ENCODE peak calls at places on chromosomes 3 and 15, in eight cellular contexts. S is A549; W is uterus; G is transverse colon; L is K562; E is upper lobe of right lung; X is CD8-positive, alpha-beta memory T cell; I is spleen. P is an unnamed sample. For H3K4me1, the result is how much of the 10 kb centered on the place peaks cover.

GRCh38 chr3:140170612-140171011 is 235.6 kb downstream of the CLSTN2 start:
- DNase-seq in G (no peak), W (no peak), L (no peak), S (no peak), X (no peak), E (no peak), I (no peak), P (no peak)

GRCh38 chr3:43218921-43219320 is 67.4 kb upstream of the SNRK start:
- DNase-seq in L (no peak), X (no peak), W (no peak), E (no peak), G (no peak), I (no peak), S (no peak), P (no peak)

GRCh38 chr3:119662604-119663377 is 2.4 kb upstream of the POPDC2 start:
- DNase-seq in I (no peak), L (no peak), X (no peak), E (no peak), S (no peak), G (no peak), W (no peak), P (no peak)

GRCh38 chr3:152121292-152121654 is 147.5 kb upstream of the MBNL1 start:
- DNase-seq in S (peak), X (no peak), E (no peak), I (no peak), W (no peak), L (no peak), G (no peak), P (no peak)

GRCh38 chr15:93656041-93656440 is 567.0 kb upstream of the RGMA start:
- DNase-seq in G (no peak), W (no peak), S (no peak), I (no peak), L (no peak), X (no peak), E (no peak), P (no peak)

GRCh38 chr15:89578146-89578545 is 2.9 kb downstream of the TICRR start:
- DNase-seq in I (no peak), L (no peak), S (no peak), G (no peak), W (no peak), E (no peak), X (no peak), P (no peak)

GRCh38 chr3:107416886-107417285 is 39.6 kb downstream of the CCDC54 start:
- DNase-seq in S (no peak), E (no peak), X (no peak), W (no peak), G (no peak), I (no peak), L (no peak), P (no peak)

GRCh38 chr3:72311425-72311824 is 526.5 kb upstream of the PROK2 start:
- DNase-seq in S (no peak), G (no peak), L (no peak), I (no peak), W (no peak), E (no peak), X (no peak), P (no peak)

GRCh38 chr15:69060744-69061143 is 46.2 kb downstream of the NOX5 start:
- DNase-seq in I (no peak), S (no peak), W (no peak), E (no peak), L (no peak), X (no peak), G (no peak), P (no peak)

GRCh38 chr3:138180375-138181029 is 5.8 kb upstream of the DBR1 start:
- DNase-seq in L (peak), E (no peak), G (peak), W (no peak), S (peak), X (no peak), I (no peak), P (no peak)

GRCh38 chr15:58321034-58321433 is 110.8 kb upstream of the LIPC start:
- DNase-seq in X (no peak), E (no peak), W (no peak), G (no peak), S (no peak), I (no peak), L (no peak), P (no peak)

GRCh38 chr15:40106203-40107161 is 2.2 kb downstream of the BMF start:
- DNase-seq in S (peak), X (no peak), W (peak), E (peak), G (peak), L (peak), I (peak), P (peak)

GRCh38 chr3:63961891-63962290 is 49.7 kb upstream of the SCAANT1 start:
- DNase-seq in L (peak), W (no peak), G (no peak), I (no peak), X (no peak), S (peak), E (no peak), P (no peak)

GRCh38 chr3:46479696-46480095 is 15.0 kb upstream of the LTF start:
- DNase-seq in S (no peak), X (no peak), L (no peak), E (no peak), W (no peak), I (no peak), G (no peak), P (no peak)

GRCh38 chr3:98763076-98763475 is at the start of gene ST3GAL6:
- DNase-seq in L (no peak), E (no peak), I (peak), X (no peak), W (peak), S (no peak), G (peak), P (peak)

GRCh38 chr3:27713435-27713880 is 8.7 kb downstream of the EOMES start:
- DNase-seq in L (no peak), E (no peak), G (no peak), S (no peak), W (no peak), X (no peak), I (peak), P (no peak)

GRCh38 chr3:7734456-7734855 is 767.2 kb upstream of the LMCD1 start:
- DNase-seq in X (no peak), E (no peak), G (no peak), S (no peak), L (no peak), I (no peak), W (no peak), P (no peak)

GRCh38 chr15:23690450-23690852 is 3.3 kb upstream of the NDN start:
- DNase-seq in L (peak), X (no peak), W (peak), G (peak), S (no peak), I (no peak), E (peak), P (no peak)

GRCh38 chr15:95262866-95263564 is 1031.7 kb downstream of the MCTP2 start:
- DNase-seq in I (no peak), E (no peak), W (no peak), X (no peak), S (no peak), L (no peak), G (no peak), P (no peak)

GRCh38 chr3:41961061-41961749 is 698 bp downstream of the ULK4 start:
- DNase-seq in W (peak), E (peak), I (peak), G (peak), L (peak), S (peak), X (peak), P (peak)

GRCh38 chr15:77181305-77182074 is 110.6 kb upstream of the TSPAN3 start:
- DNase-seq in E (no peak), L (no peak), S (no peak), W (no peak), X (no peak), I (peak), G (no peak), P (no peak)

GRCh38 chr15:50098576-50098975 is 20.5 kb downstream of the ATP8B4 start:
- DNase-seq in I (no peak), L (no peak), G (no peak), X (no peak), S (no peak), W (no peak), E (no peak), P (no peak)

GRCh38 chr3:187293514-187293870 is 2.0 kb upstream of the MASP1 start:
- DNase-seq in S (no peak), I (no peak), E (no peak), G (no peak), L (no peak), W (no peak), X (no peak), P (no peak)

GRCh38 chr3:19347701-19348100 is 199.4 kb downstream of the KCNH8 start:
- DNase-seq in I (no peak), S (no peak), E (no peak), X (no peak), G (no peak), L (no peak), W (no peak), P (no peak)

GRCh38 chr3:157113832-157114505 is 46.0 kb downstream of the CCNL1 start:
- DNase-seq in X (no peak), G (no peak), S (no peak), L (peak), E (no peak), I (no peak), W (no peak), P (no peak)

GRCh38 chr3:177764377-177764912 is 567.2 kb upstream of the TBL1XR1 start:
- DNase-seq in G (no peak), X (no peak), W (no peak), I (no peak), S (no peak), E (no peak), L (no peak), P (no peak)

GRCh38 chr3:73451276-73451973 is 173.3 kb downstream of the PDZRN3 start:
- DNase-seq in E (no peak), L (no peak), W (no peak), I (no peak), S (no peak), X (no peak), G (no peak), P (no peak)

GRCh38 chr15:22969512-22969911 is 10.7 kb downstream of the CYFIP1 start:
- DNase-seq in E (no peak), S (no peak), W (no peak), X (no peak), G (no peak), I (no peak), L (no peak), P (peak)

GRCh38 chr3:115671761-115672455 is 48.6 kb downstream of the GAP43 start:
- DNase-seq in L (no peak), G (no peak), S (no peak), I (no peak), W (no peak), X (no peak), E (no peak), P (no peak)

GRCh38 chr3:50450135-50450911 is 53.1 kb downstream of the CACNA2D2 start:
- DNase-seq in L (no peak), S (no peak), G (peak), X (peak), I (peak), W (peak), E (peak), P (peak)

GRCh38 chr3:24048843-24049242 is 103.8 kb downstream of the NR1D2 start:
- DNase-seq in W (no peak), I (no peak), L (no peak), E (no peak), S (no peak), X (no peak), G (no peak), P (no peak)

DNA sequence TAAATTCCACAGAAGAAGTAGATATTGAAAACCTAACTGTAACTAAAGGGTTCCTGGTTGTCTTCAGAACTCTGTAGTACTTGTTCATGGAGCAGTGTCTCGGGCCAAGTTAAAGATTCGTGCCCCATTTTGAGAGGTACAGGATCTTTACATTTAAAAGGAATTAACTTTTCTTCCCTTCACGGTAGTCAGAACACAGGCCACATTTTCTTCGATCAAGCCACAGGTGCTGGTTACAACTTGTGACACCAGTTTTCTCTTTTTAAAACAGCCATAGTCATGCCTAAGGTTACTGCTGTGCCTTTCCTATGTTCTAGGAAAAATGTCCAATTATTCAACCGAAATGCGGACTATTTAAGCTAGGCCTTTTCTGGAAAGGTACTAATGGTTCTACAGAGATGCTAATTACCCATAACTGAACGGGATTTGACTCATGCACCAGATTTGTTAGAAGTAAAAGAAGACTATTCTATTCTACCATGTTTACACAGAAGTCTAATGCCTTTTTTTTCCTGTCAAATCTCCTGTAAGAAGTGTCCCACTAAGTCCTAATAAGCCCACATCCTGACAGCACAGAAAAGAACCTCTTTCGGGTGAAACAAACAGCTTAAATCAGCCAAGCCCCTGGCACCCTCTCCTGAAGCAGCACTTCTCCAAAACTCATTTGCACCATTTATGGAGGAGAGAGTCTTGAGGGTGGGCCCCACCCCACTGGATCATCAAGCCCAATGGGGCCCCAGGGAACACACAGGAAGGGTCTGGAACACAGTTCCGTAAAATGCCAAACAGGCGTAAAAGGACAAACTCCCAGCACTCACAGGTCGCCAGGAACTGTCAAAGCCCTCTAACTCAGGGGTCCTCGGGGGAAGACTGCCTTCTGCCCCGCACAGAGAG is 1.9 kb downstream of the LRIG1 start:
- DNase-seq in L (no peak), G (no peak), E (no peak), W (peak), I (no peak), S (no peak), X (no peak), P (no peak)
- H3K4me1 ChIP-seq in L (under half), G (half or more), E (under half), W (under half), I (half or more), S (under half), X (half or more), P (under half)

GRCh38 chr3:189687475-189687874 is 56.3 kb downstream of the TP63 start:
- DNase-seq in W (no peak), S (no peak), G (no peak), L (no peak), X (no peak), E (no peak), I (no peak), P (no peak)

GRCh38 chr3:189689625-189690024 is 58.4 kb downstream of the TP63 start:
- DNase-seq in W (no peak), S (no peak), E (no peak), L (no peak), G (no peak), X (no peak), I (no peak), P (no peak)

GRCh38 chr3:189690672-189691071 is 59.5 kb downstream of the TP63 start:
- DNase-seq in E (no peak), W (no peak), L (no peak), X (no peak), I (no peak), S (no peak), G (no peak), P (no peak)

GRCh38 chr3:189690237-189690636 is 59.0 kb downstream of the TP63 start:
- DNase-seq in L (no peak), W (no peak), I (no peak), X (no peak), G (no peak), S (no peak), E (no peak), P (no peak)

GRCh38 chr3:189688296-189688695 is 57.1 kb downstream of the TP63 start:
- DNase-seq in I (no peak), S (no peak), L (no peak), G (no peak), W (no peak), X (no peak), E (no peak), P (no peak)
- H3K4me3 ChIP-seq in I (no peak), S (no peak), L (no peak), G (no peak), W (no peak), X (no peak), E (no peak), P (no peak)

DNA sequence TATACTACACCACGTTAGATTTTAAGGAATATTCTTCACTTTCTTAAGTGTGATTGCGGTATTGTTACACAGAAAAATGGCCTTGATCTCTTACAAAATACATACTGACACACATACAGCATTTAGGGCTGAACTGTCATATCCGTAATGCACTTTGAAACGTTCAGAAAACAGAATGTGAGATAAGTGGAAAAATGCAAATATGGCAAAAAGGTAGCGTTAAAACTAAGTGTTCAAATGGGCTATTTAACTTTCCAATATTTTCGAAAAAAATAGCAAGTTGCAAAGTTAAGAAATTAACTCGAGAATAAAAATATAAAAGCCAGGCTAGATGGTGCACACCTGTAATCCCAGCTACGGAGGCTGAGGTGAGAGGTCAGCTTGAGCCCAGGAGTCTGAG is 1.7 kb downstream of the ZNF280D start:
- DNase-seq in I (no peak), L (no peak), G (no peak), S (no peak), X (no peak), E (no peak), W (no peak), P (no peak)
- H3K4me1 ChIP-seq in I (half or more), L (under half), G (under half), S (under half), X (under half), E (under half), W (under half), P (under half)

DNA sequence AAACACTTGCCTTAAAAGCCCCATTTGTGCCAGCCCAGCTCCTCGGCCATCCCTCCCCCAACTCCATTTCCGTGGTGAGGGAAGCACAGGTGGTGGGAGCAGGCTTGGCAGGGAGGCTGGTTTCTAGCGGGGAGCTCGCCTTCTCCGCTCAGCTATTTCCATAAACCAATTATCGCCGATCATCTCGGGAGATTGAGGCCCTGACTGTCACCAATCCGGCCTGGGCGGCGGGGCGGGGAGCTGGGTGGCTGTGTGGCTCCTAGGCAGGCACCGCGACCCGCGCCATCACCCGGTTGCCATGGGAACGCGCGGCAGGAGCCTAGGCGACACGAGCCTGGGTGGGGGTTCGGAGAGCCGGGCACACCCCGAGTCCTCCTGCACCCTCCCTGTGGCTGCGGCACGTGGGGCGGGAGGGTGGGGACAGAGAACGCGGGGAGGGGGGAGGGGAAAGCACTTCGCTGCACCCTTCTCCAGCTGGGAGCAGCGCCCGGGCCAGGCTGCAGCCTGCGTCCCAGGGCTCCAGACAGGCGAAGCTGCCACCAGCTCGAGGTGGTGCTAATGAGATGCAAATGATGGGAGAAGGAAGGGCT is 9.3 kb downstream of the CCDC33 start:
- DNase-seq in E (no peak), L (no peak), I (no peak), S (no peak), G (no peak), W (no peak), X (no peak), P (no peak)
- H3K4me3 ChIP-seq in E (no peak), L (no peak), I (no peak), S (no peak), G (no peak), W (no peak), X (no peak), P (no peak)

GRCh38 chr3:25895031-25895430 is 105.1 kb downstream of the OXSM start:
- DNase-seq in I (no peak), S (no peak), X (no peak), G (no peak), E (no peak), L (no peak), W (no peak), P (no peak)
- H3K4me1 ChIP-seq in I (under half), S (under half), X (under half), G (under half), E (under half), L (under half), W (under half), P (under half)

DNA sequence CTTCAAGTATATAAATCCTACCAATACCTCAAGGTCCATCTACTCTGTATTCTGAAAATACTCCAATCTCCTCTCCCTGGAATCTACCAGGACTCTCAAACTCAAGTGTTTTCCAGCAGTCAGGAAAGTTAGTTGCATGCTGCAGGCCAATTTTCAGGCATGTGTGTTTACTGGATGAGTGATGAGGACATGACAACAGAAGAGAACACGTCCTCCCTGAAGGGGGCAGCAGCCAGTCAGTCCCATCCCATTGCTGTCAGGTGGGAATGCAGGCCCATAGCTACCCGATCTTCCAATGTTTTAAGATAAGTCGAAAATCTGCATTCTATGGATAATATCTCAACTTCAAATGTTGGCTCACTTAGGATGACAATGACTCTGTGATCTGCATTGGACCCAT is 496.2 kb downstream of the FHIT start:
- DNase-seq in S (peak), W (no peak), X (no peak), L (peak), G (no peak), I (no peak), E (no peak), P (no peak)
- H3K4me3 ChIP-seq in S (no peak), W (no peak), X (no peak), L (no peak), G (no peak), I (no peak), E (no peak), P (no peak)